ENCODE peak calls at places on chromosomes 2 and 18, in eight cellular contexts. K is HepG2, M is WTC11, P is SK-N-SH, H is A549, X is IMR-90, S is H1, E is K562. C is an unnamed sample.

GRCh38 chr2:179556425-179556824 is 291.8 kb upstream of the SESTD1 start:
- DNase-seq in K (no peak), M (no peak), P (no peak), H (no peak), X (no peak), S (no peak), E (no peak), C (no peak)

GRCh38 chr2:238098854-238099708 is 1.1 kb upstream of the ESPNL start:
- DNase-seq in K (no peak), M (no peak), P (peak; percentile 43), H (no peak), X (no peak), S (no peak), E (no peak), C (no peak)

GRCh38 chr2:60354713-60355112 is 198.7 kb downstream of the BCL11A start:
- DNase-seq in K (no peak), M (no peak), P (no peak), H (no peak), X (no peak), S (no peak), E (no peak), C (no peak)

GRCh38 chr2:189581354-189582139 is 961 bp upstream of the SLC40A1 start:
- DNase-seq in K (peak; percentile 62), M (peak; percentile 52), P (peak; percentile 54), H (no peak), X (no peak), S (no peak), E (peak; percentile 87), C (no peak)

GRCh38 chr2:240601831-240602160 is 15.3 kb downstream of the CAPN10 start:
- DNase-seq in K (no peak), M (no peak), P (no peak), H (no peak), X (no peak), S (no peak), E (no peak), C (no peak)

GRCh38 chr2:173400760-173401159 is 46.1 kb downstream of the CDCA7 start:
- DNase-seq in K (peak; percentile 31), M (no peak), P (peak; percentile 34), H (peak; percentile 55), X (no peak), S (no peak), E (peak; percentile 49), C (no peak)

GRCh38 chr18:32576296-32576916 is 105.7 kb upstream of the GAREM1 start:
- DNase-seq in K (peak; percentile 29), M (peak; percentile 40), P (peak; percentile 43), H (peak; percentile 13), X (peak; percentile 5), S (no peak), E (no peak), C (no peak)

GRCh38 chr2:108852375-108852774 is 65.8 kb downstream of the CCDC138 start:
- DNase-seq in K (no peak), M (no peak), P (no peak), H (no peak), X (no peak), S (no peak), E (no peak), C (no peak)

GRCh38 chr2:20129320-20130274 is 78.2 kb upstream of the LAPTM4A start:
- DNase-seq in K (no peak), M (no peak), P (no peak), H (no peak), X (no peak), S (no peak), E (no peak), C (no peak)

GRCh38 chr18:77059294-77059916 is 73.2 kb downstream of the MBP start:
- DNase-seq in K (peak; percentile 65), M (peak; percentile 52), P (peak; percentile 67), H (peak; percentile 80), X (peak; percentile 76), S (no peak), E (peak; percentile 47), C (no peak)

GRCh38 chr2:289362-290089 is 1.6 kb upstream of the ALKAL2 start:
- DNase-seq in K (no peak), M (peak; percentile 40), P (peak; percentile 64), H (peak; percentile 25), X (peak; percentile 11), S (no peak), E (peak; percentile 69), C (no peak)

GRCh38 chr2:75100011-75100680 is 99.2 kb downstream of the TACR1 start:
- DNase-seq in K (no peak), M (no peak), P (peak; percentile 7), H (peak; percentile 33), X (peak; percentile 67), S (no peak), E (no peak), C (no peak)

GRCh38 chr2:160489096-160489495 is 4.5 kb downstream of the RBMS1 start:
- DNase-seq in K (no peak), M (no peak), P (no peak), H (no peak), X (peak; percentile 47), S (no peak), E (no peak), C (no peak)

GRCh38 chr2:58098254-58099096 is 51.9 kb downstream of the VRK2 start:
- DNase-seq in K (no peak), M (no peak), P (no peak), H (no peak), X (peak; percentile 84), S (no peak), E (no peak), C (no peak)

GRCh38 chr2:178943745-178944144 is 106.2 kb downstream of the CCDC141 start:
- DNase-seq in K (no peak), M (no peak), P (no peak), H (no peak), X (no peak), S (no peak), E (no peak), C (no peak)

GRCh38 chr18:60350975-60351374 is 21.6 kb downstream of the MC4R start:
- DNase-seq in K (no peak), M (no peak), P (no peak), H (no peak), X (peak; percentile 17), S (no peak), E (no peak), C (no peak)

GRCh38 chr2:73930386-73930785 is 3.7 kb downstream of the DGUOK start:
- DNase-seq in K (no peak), M (no peak), P (no peak), H (no peak), X (no peak), S (no peak), E (no peak), C (no peak)

GRCh38 chr2:71455011-71455740 is 1.8 kb downstream of the DYSF start:
- DNase-seq in K (no peak), M (peak; percentile 32), P (no peak), H (no peak), X (no peak), S (no peak), E (no peak), C (no peak)

GRCh38 chr2:71454221-71455010 is 1.1 kb downstream of the DYSF start:
- DNase-seq in K (no peak), M (peak; percentile 52), P (no peak), H (no peak), X (no peak), S (no peak), E (peak; percentile 46), C (no peak)

GRCh38 chr2:71452565-71452964 is 796 bp upstream of the DYSF start:
- DNase-seq in K (no peak), M (peak; percentile 59), P (no peak), H (peak; percentile 46), X (peak; percentile 38), S (no peak), E (peak; percentile 89), C (no peak)

GRCh38 chr2:71451695-71452094 is 1.7 kb upstream of the DYSF start:
- DNase-seq in K (no peak), M (no peak), P (no peak), H (no peak), X (no peak), S (no peak), E (no peak), C (no peak)

GRCh38 chr2:71453404-71454220 is at the start of gene DYSF:
- DNase-seq in K (no peak), M (peak; percentile 80), P (peak; percentile 59), H (no peak), X (peak; percentile 17), S (peak; percentile 47), E (peak; percentile 88), C (no peak)
- TF ChIP-seq USF2 in K (no peak), M (peak; percentile 11), P (no peak), H (no peak), X (no peak), S (no peak), E (no peak), C (no peak)

GRCh38 chr2:128623776-128624424 is 305.2 kb upstream of the HS6ST1 start:
- DNase-seq in K (no peak), M (no peak), P (no peak), H (no peak), X (peak; percentile 95), S (no peak), E (no peak), C (peak; percentile 34)
- TF ChIP-seq USF2 in K (no peak), M (no peak), P (no peak), H (no peak), X (no peak), S (no peak), E (no peak), C (no peak)

GRCh38 chr2:236119476-236119875 is 48.7 kb downstream of the GBX2 start:
- DNase-seq in K (no peak), M (no peak), P (no peak), H (no peak), X (no peak), S (no peak), E (no peak), C (no peak)

GRCh38 chr2:236120006-236120740 is 48.0 kb downstream of the GBX2 start:
- DNase-seq in K (no peak), M (no peak), P (no peak), H (no peak), X (no peak), S (no peak), E (no peak), C (no peak)

GRCh38 chr2:236119003-236119402 is 49.2 kb downstream of the GBX2 start:
- DNase-seq in K (no peak), M (no peak), P (no peak), H (no peak), X (no peak), S (no peak), E (no peak), C (no peak)

GRCh38 chr2:236121546-236121945 is 46.6 kb downstream of the GBX2 start:
- DNase-seq in K (peak; percentile 29), M (no peak), P (no peak), H (no peak), X (peak; percentile 16), S (no peak), E (no peak), C (no peak)

GRCh38 chr2:236120829-236121228 is 47.4 kb downstream of the GBX2 start:
- DNase-seq in K (no peak), M (no peak), P (no peak), H (no peak), X (no peak), S (no peak), E (no peak), C (no peak)
- TF ChIP-seq USF2 in K (no peak), M (no peak), P (no peak), H (no peak), X (no peak), S (no peak), E (no peak), C (no peak)

DNA sequence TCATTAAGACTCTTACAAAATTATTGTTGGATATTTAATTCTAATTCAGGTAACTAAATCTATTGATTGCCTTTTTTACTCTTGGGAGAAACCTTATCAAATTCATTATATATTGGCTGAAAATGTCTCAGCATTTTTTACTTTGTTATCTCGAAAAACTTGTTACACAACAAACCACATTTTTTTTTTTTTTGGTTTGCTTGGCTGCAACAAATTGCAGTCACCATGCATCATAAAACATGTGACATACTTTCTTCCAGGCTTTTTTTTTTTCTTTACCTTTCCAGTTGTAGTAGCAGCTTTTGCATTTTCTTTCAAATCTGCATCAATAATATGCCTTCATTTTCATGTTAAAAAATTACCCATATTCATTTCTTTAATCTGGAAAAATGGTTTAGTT is 186.7 kb downstream of the TDRD15 start:
- DNase-seq in K (no peak), M (no peak), P (no peak), H (no peak), X (no peak), S (no peak), E (no peak), C (no peak)
- TF ChIP-seq USF2 in K (no peak), M (no peak), P (no peak), H (no peak), X (no peak), S (no peak), E (no peak), C (no peak)

C was measured in GM12878.